ENCODE peak calls at places on chromosomes 3 and 15, in ten cellular contexts. D, F, R, Z, Q, W, L, J, Y and X are unnamed samples.

GRCh38 chr3:50028336-50028735 is 60.4 kb upstream of the RBM5 start:
- DNase-seq in W (no peak), L (peak; percentile 32), D (no peak), Q (peak; percentile 72), J (no peak), F (no peak), R (no peak), Y (no peak), Z (no peak), X (no peak)

GRCh38 chr3:19065027-19065426 is 83.3 kb upstream of the KCNH8 start:
- DNase-seq in F (no peak), L (no peak), Y (no peak), W (peak; percentile 15), D (no peak), R (peak; percentile 5), J (no peak), Q (no peak), Z (no peak), X (no peak)

GRCh38 chr3:183494341-183494740 is 61.2 kb downstream of the KLHL6 start:
- DNase-seq in F (no peak), Z (no peak), W (peak; percentile 44), D (no peak), R (no peak), L (no peak), Q (no peak), J (no peak), Y (no peak), X (no peak)

GRCh38 chr3:169846458-169847193 is 23.1 kb downstream of the LRRC31 start:
- DNase-seq in Z (no peak), Y (no peak), D (no peak), L (peak; percentile 95), J (peak; percentile 50), W (no peak), R (no peak), Q (peak; percentile 68), F (no peak), X (peak; percentile 12)

GRCh38 chr3:150303776-150304175 is 104.3 kb upstream of the TSC22D2 start:
- DNase-seq in F (no peak), Y (no peak), J (no peak), Z (no peak), D (no peak), R (peak; percentile 43), W (no peak), L (peak; percentile 46), Q (no peak), X (no peak)

GRCh38 chr3:32757618-32758374 is 60.0 kb upstream of the TRIM71 start:
- DNase-seq in L (no peak), J (no peak), Q (no peak), Y (no peak), F (no peak), W (no peak), R (no peak), D (no peak), Z (no peak), X (no peak)

GRCh38 chr15:88606437-88606794 is 14.7 kb upstream of the AEN start:
- DNase-seq in Q (no peak), J (no peak), Z (no peak), F (no peak), R (no peak), D (no peak), Y (no peak), W (no peak), L (no peak), X (no peak)

GRCh38 chr3:109336272-109336957 is 931 bp downstream of the DPPA4 start:
- DNase-seq in D (peak; percentile 3), Z (peak; percentile 58), R (no peak), L (peak; percentile 9), Q (peak; percentile 29), W (no peak), Y (no peak), F (no peak), J (no peak), X (no peak)

GRCh38 chr3:99714146-99714545 is 75.8 kb downstream of the COL8A1 start:
- DNase-seq in Y (no peak), F (no peak), L (peak; percentile 71), Z (no peak), R (no peak), D (no peak), Q (no peak), W (no peak), J (no peak), X (peak; percentile 31)

GRCh38 chr15:72599855-72600464 is 54.5 kb upstream of the GOLGA6B start:
- DNase-seq in J (peak; percentile 29), Y (no peak), F (no peak), Z (no peak), Q (peak; percentile 73), W (no peak), D (no peak), L (peak; percentile 49), R (peak; percentile 62), X (peak; percentile 38)

GRCh38 chr3:194489736-194490612 is 3.2 kb upstream of the ATP13A3 start:
- DNase-seq in W (no peak), J (no peak), D (no peak), R (no peak), Q (peak; percentile 38), F (no peak), L (peak; percentile 68), Y (no peak), Z (no peak), X (peak; percentile 46)

GRCh38 chr3:113535898-113536297 is 3.5 kb downstream of the SIDT1 start:
- DNase-seq in L (no peak), R (peak; percentile 26), W (no peak), Y (no peak), Z (no peak), D (no peak), Q (no peak), J (no peak), F (no peak), X (no peak)

GRCh38 chr3:22988566-22988965 is 214.6 kb upstream of the UBE2E2 start:
- DNase-seq in Y (no peak), R (no peak), D (no peak), L (no peak), J (no peak), W (no peak), Z (no peak), Q (no peak), F (no peak), X (no peak)

GRCh38 chr15:71066983-71067382 is 48.3 kb upstream of the THSD4 start:
- DNase-seq in W (no peak), L (no peak), F (no peak), Y (no peak), J (peak; percentile 88), D (no peak), Z (no peak), Q (peak; percentile 64), R (no peak), X (no peak)

GRCh38 chr3:46935168-46935858 is 41.2 kb downstream of the CCDC12 start:
- DNase-seq in Y (peak; percentile 58), R (peak; percentile 31), Z (peak; percentile 93), D (no peak), W (no peak), Q (peak; percentile 96), F (no peak), L (peak; percentile 96), J (peak; percentile 99), X (peak; percentile 85)

GRCh38 chr15:32743411-32744145 is 25.8 kb downstream of the GREM1 start:
- DNase-seq in D (no peak), Y (no peak), J (no peak), Q (no peak), L (peak; percentile 79), R (no peak), Z (no peak), F (no peak), W (no peak), X (no peak)

GRCh38 chr3:72127843-72128242 is 342.9 kb upstream of the PROK2 start:
- DNase-seq in W (no peak), Z (no peak), D (no peak), F (no peak), R (no peak), Y (no peak), Q (peak; percentile 49), J (no peak), L (peak; percentile 21), X (no peak)

GRCh38 chr15:63694184-63694583 is 97.0 kb downstream of the FBXL22 start:
- DNase-seq in Z (no peak), J (no peak), Y (no peak), Q (no peak), R (no peak), W (no peak), F (no peak), D (no peak), L (no peak), X (no peak)

GRCh38 chr3:184259878-184260570 is 1.3 kb downstream of the CAMK2N2 start:
- DNase-seq in J (no peak), R (peak; percentile 58), Q (peak; percentile 86), L (peak; percentile 45), F (peak; percentile 78), Z (peak; percentile 58), W (no peak), Y (peak; percentile 57), D (peak; percentile 53), X (no peak)

GRCh38 chr3:43996379-43997301 is 245.0 kb upstream of the TOPAZ1 start:
- DNase-seq in D (peak; percentile 9), Z (no peak), J (peak; percentile 54), L (peak; percentile 60), Q (peak; percentile 60), W (no peak), R (peak; percentile 35), Y (no peak), F (no peak), X (no peak)

GRCh38 chr3:141085331-141086047 is 34.3 kb downstream of the SPSB4 start:
- DNase-seq in J (no peak), Z (no peak), F (no peak), D (no peak), W (no peak), L (no peak), Q (no peak), Y (no peak), R (no peak), X (no peak)

GRCh38 chr3:99638244-99638948 is at the start of gene COL8A1:
- DNase-seq in W (no peak), R (peak; percentile 38), J (peak; percentile 85), L (peak; percentile 94), Q (peak; percentile 83), Z (peak; percentile 91), Y (no peak), F (no peak), D (no peak), X (no peak)

GRCh38 chr15:98779463-98780071 is 131.2 kb downstream of the IGF1R start:
- DNase-seq in R (peak; percentile 85), F (peak; percentile 87), W (no peak), Y (no peak), L (peak; percentile 80), J (peak; percentile 59), Q (peak; percentile 87), Z (peak; percentile 84), D (peak; percentile 78), X (peak; percentile 42)

GRCh38 chr15:52255008-52255407 is 40.6 kb downstream of the MYO5C start:
- DNase-seq in Z (no peak), D (no peak), F (no peak), Q (no peak), J (no peak), W (no peak), L (peak; percentile 28), Y (no peak), R (no peak), X (no peak)

GRCh38 chr3:47434849-47435248 is 40.9 kb downstream of the SCAP start:
- DNase-seq in F (no peak), J (no peak), Y (no peak), D (no peak), R (no peak), W (no peak), Z (peak; percentile 12), L (no peak), Q (no peak), X (no peak)